ENCODE peak calls at places on chromosome 2, in five cellular contexts. One of them, this sample, is unnamed.

GRCh38 chr2:113061896-113062770 is 3.1 kb downstream of the IL36RN start:
- DNase-seq in thyroid gland: no peak
- DNase-seq in HCT116: no peak
- DNase-seq in CD4-positive, alpha-beta T cell: no peak
- DNase-seq in CD8-positive, alpha-beta T cell: no peak
- DNase-seq in this sample: no peak

GRCh38 chr2:643334-643733 is 33.9 kb downstream of the TMEM18 start:
- DNase-seq in thyroid gland: no peak
- DNase-seq in HCT116: no peak
- DNase-seq in CD4-positive, alpha-beta T cell: no peak
- DNase-seq in CD8-positive, alpha-beta T cell: no peak
- DNase-seq in this sample: no peak

GRCh38 chr2:11828933-11829323 is 82.5 kb downstream of the LPIN1 start:
- DNase-seq in thyroid gland: no peak
- DNase-seq in HCT116: no peak
- DNase-seq in CD4-positive, alpha-beta T cell: no peak
- DNase-seq in CD8-positive, alpha-beta T cell: no peak
- DNase-seq in this sample: no peak

GRCh38 chr2:25340340-25340886 is 1.3 kb downstream of the DNMT3A start:
- DNase-seq in thyroid gland: peak
- DNase-seq in HCT116: no peak
- DNase-seq in CD4-positive, alpha-beta T cell: no peak
- DNase-seq in CD8-positive, alpha-beta T cell: no peak
- DNase-seq in this sample: peak

GRCh38 chr2:33022395-33022985 is 75.7 kb downstream of the LTBP1 start:
- DNase-seq in thyroid gland: no peak
- DNase-seq in HCT116: no peak
- DNase-seq in CD4-positive, alpha-beta T cell: no peak
- DNase-seq in CD8-positive, alpha-beta T cell: no peak
- DNase-seq in this sample: no peak

GRCh38 chr2:215355801-215356200 is 43.9 kb downstream of the ATIC start:
- DNase-seq in thyroid gland: no peak
- DNase-seq in HCT116: no peak
- DNase-seq in CD4-positive, alpha-beta T cell: no peak
- DNase-seq in CD8-positive, alpha-beta T cell: no peak
- DNase-seq in this sample: no peak

GRCh38 chr2:17588031-17588430 is 47.5 kb downstream of the VSNL1 start:
- DNase-seq in thyroid gland: no peak
- DNase-seq in HCT116: no peak
- DNase-seq in CD4-positive, alpha-beta T cell: no peak
- DNase-seq in CD8-positive, alpha-beta T cell: no peak
- DNase-seq in this sample: no peak

GRCh38 chr2:62412347-62412742 is 93.7 kb downstream of the TMEM17 start:
- DNase-seq in thyroid gland: peak
- DNase-seq in HCT116: no peak
- DNase-seq in CD4-positive, alpha-beta T cell: no peak
- DNase-seq in CD8-positive, alpha-beta T cell: no peak
- DNase-seq in this sample: no peak

GRCh38 chr2:122136071-122136470 is 380.6 kb downstream of the TSN start:
- DNase-seq in thyroid gland: no peak
- DNase-seq in HCT116: peak
- DNase-seq in CD4-positive, alpha-beta T cell: no peak
- DNase-seq in CD8-positive, alpha-beta T cell: no peak
- DNase-seq in this sample: peak

GRCh38 chr2:126837926-126838717 is 60.6 kb upstream of the TEX51 start:
- DNase-seq in thyroid gland: no peak
- DNase-seq in HCT116: no peak
- DNase-seq in CD4-positive, alpha-beta T cell: no peak
- DNase-seq in CD8-positive, alpha-beta T cell: no peak
- DNase-seq in this sample: no peak

GRCh38 chr2:236112466-236112865 is 55.7 kb downstream of the GBX2 start:
- DNase-seq in thyroid gland: no peak
- DNase-seq in HCT116: no peak
- DNase-seq in CD4-positive, alpha-beta T cell: no peak
- DNase-seq in CD8-positive, alpha-beta T cell: no peak
- DNase-seq in this sample: no peak

GRCh38 chr2:112640800-112641675 is 4.7 kb upstream of the SLC20A1 start:
- DNase-seq in thyroid gland: no peak
- DNase-seq in HCT116: no peak
- DNase-seq in CD4-positive, alpha-beta T cell: no peak
- DNase-seq in CD8-positive, alpha-beta T cell: no peak
- DNase-seq in this sample: no peak

GRCh38 chr2:117982376-117983033 is 31.4 kb downstream of the CCDC93 start:
- DNase-seq in thyroid gland: no peak
- DNase-seq in HCT116: no peak
- DNase-seq in CD4-positive, alpha-beta T cell: no peak
- DNase-seq in CD8-positive, alpha-beta T cell: no peak
- DNase-seq in this sample: peak

GRCh38 chr2:186636800-186637795 is 47.2 kb downstream of the ITGAV start:
- DNase-seq in thyroid gland: no peak
- DNase-seq in HCT116: no peak
- DNase-seq in CD4-positive, alpha-beta T cell: no peak
- DNase-seq in CD8-positive, alpha-beta T cell: no peak
- DNase-seq in this sample: no peak

GRCh38 chr2:202847693-202848524 is 23.7 kb downstream of the ICA1L start:
- DNase-seq in thyroid gland: no peak
- DNase-seq in HCT116: no peak
- DNase-seq in CD4-positive, alpha-beta T cell: no peak
- DNase-seq in CD8-positive, alpha-beta T cell: no peak
- DNase-seq in this sample: no peak

GRCh38 chr2:105755895-105756294 is 11.2 kb downstream of the NCK2 start:
- DNase-seq in thyroid gland: no peak
- DNase-seq in HCT116: no peak
- DNase-seq in CD4-positive, alpha-beta T cell: peak
- DNase-seq in CD8-positive, alpha-beta T cell: no peak
- DNase-seq in this sample: no peak

GRCh38 chr2:168889635-168890005 is 610 bp downstream of the SPC25 start:
- DNase-seq in thyroid gland: no peak
- DNase-seq in HCT116: no peak
- DNase-seq in CD4-positive, alpha-beta T cell: no peak
- DNase-seq in CD8-positive, alpha-beta T cell: no peak
- DNase-seq in this sample: no peak

GRCh38 chr2:3780477-3781402 is 77.4 kb downstream of the DCDC2C start:
- DNase-seq in thyroid gland: peak
- DNase-seq in HCT116: peak
- DNase-seq in CD4-positive, alpha-beta T cell: peak
- DNase-seq in CD8-positive, alpha-beta T cell: peak
- DNase-seq in this sample: peak

GRCh38 chr2:109666466-109666865 is 52.3 kb downstream of the SOWAHC start:
- DNase-seq in thyroid gland: no peak
- DNase-seq in HCT116: no peak
- DNase-seq in CD4-positive, alpha-beta T cell: no peak
- DNase-seq in CD8-positive, alpha-beta T cell: no peak
- DNase-seq in this sample: no peak

GRCh38 chr2:109660046-109660860 is 46.1 kb downstream of the SOWAHC start:
- DNase-seq in thyroid gland: no peak
- DNase-seq in HCT116: no peak
- DNase-seq in CD4-positive, alpha-beta T cell: no peak
- DNase-seq in CD8-positive, alpha-beta T cell: no peak
- DNase-seq in this sample: no peak

GRCh38 chr2:109662889-109663288 is 48.7 kb downstream of the SOWAHC start:
- DNase-seq in thyroid gland: no peak
- DNase-seq in HCT116: peak
- DNase-seq in CD4-positive, alpha-beta T cell: no peak
- DNase-seq in CD8-positive, alpha-beta T cell: no peak
- DNase-seq in this sample: no peak

GRCh38 chr2:109659356-109660045 is 45.3 kb downstream of the SOWAHC start:
- DNase-seq in thyroid gland: no peak
- DNase-seq in HCT116: no peak
- DNase-seq in CD4-positive, alpha-beta T cell: no peak
- DNase-seq in CD8-positive, alpha-beta T cell: no peak
- DNase-seq in this sample: no peak

GRCh38 chr2:109663721-109664120 is 49.6 kb downstream of the SOWAHC start:
- DNase-seq in thyroid gland: peak
- DNase-seq in HCT116: no peak
- DNase-seq in CD4-positive, alpha-beta T cell: no peak
- DNase-seq in CD8-positive, alpha-beta T cell: no peak
- DNase-seq in this sample: no peak
- H3K27ac ChIP-seq in thyroid gland: no peak
- H3K27ac ChIP-seq in HCT116: no peak
- H3K27ac ChIP-seq in CD4-positive, alpha-beta T cell: no peak
- H3K27ac ChIP-seq in CD8-positive, alpha-beta T cell: no peak
- H3K27ac ChIP-seq in this sample: no peak

GRCh38 chr2:150136407-150136806 is 351.1 kb downstream of the RND3 start:
- DNase-seq in thyroid gland: no peak
- DNase-seq in HCT116: no peak
- DNase-seq in CD4-positive, alpha-beta T cell: no peak
- DNase-seq in CD8-positive, alpha-beta T cell: no peak
- DNase-seq in this sample: no peak
- TF ChIP-seq CTCF in thyroid gland: no peak
- TF ChIP-seq CTCF in HCT116: no peak
- TF ChIP-seq CTCF in CD4-positive, alpha-beta T cell: no peak
- TF ChIP-seq CTCF in CD8-positive, alpha-beta T cell: no peak
- TF ChIP-seq CTCF in this sample: peak

DNA sequence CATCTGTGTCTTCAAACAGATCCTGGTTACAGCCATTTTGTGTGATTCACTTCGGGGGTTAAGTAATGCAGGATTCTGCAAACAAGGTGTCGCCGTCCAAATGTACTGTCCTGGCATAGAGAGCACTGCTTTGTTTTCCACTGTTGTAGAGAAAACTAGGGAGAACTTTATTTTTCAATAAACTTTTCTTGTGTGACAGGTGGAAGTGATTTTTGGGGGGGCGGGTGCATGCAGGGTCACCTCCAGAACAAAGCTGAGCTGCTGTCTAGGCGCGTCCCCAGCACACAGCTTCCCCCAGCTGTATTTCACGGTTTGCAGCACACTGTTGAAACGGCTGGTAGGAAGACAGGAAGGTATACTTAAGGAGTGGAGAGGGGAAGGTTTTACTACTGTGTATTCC is 200.6 kb downstream of the MGAT5 start:
- DNase-seq in thyroid gland: peak
- DNase-seq in HCT116: no peak
- DNase-seq in CD4-positive, alpha-beta T cell: no peak
- DNase-seq in CD8-positive, alpha-beta T cell: no peak
- DNase-seq in this sample: no peak
- H3K27ac ChIP-seq in thyroid gland: peak
- H3K27ac ChIP-seq in HCT116: no peak
- H3K27ac ChIP-seq in CD4-positive, alpha-beta T cell: no peak
- H3K27ac ChIP-seq in CD8-positive, alpha-beta T cell: no peak
- H3K27ac ChIP-seq in this sample: no peak

GRCh38 chr2:72325592-72326422 is 178.1 kb upstream of the CYP26B1 start:
- DNase-seq in thyroid gland: peak
- DNase-seq in HCT116: no peak
- DNase-seq in CD4-positive, alpha-beta T cell: no peak
- DNase-seq in CD8-positive, alpha-beta T cell: no peak
- DNase-seq in this sample: peak
- TF ChIP-seq CTCF in thyroid gland: peak
- TF ChIP-seq CTCF in HCT116: peak
- TF ChIP-seq CTCF in CD4-positive, alpha-beta T cell: no peak
- TF ChIP-seq CTCF in CD8-positive, alpha-beta T cell: no peak
- TF ChIP-seq CTCF in this sample: peak

GRCh38 chr2:71531522-71532047 is 78.2 kb downstream of the DYSF start:
- DNase-seq in thyroid gland: no peak
- DNase-seq in HCT116: peak
- DNase-seq in CD4-positive, alpha-beta T cell: no peak
- DNase-seq in CD8-positive, alpha-beta T cell: no peak
- DNase-seq in this sample: no peak

GRCh38 chr2:71530246-71530986 is 77.1 kb downstream of the DYSF start:
- DNase-seq in thyroid gland: no peak
- DNase-seq in HCT116: peak
- DNase-seq in CD4-positive, alpha-beta T cell: no peak
- DNase-seq in CD8-positive, alpha-beta T cell: no peak
- DNase-seq in this sample: peak

GRCh38 chr2:71534201-71534600 is 80.8 kb downstream of the DYSF start:
- DNase-seq in thyroid gland: no peak
- DNase-seq in HCT116: no peak
- DNase-seq in CD4-positive, alpha-beta T cell: no peak
- DNase-seq in CD8-positive, alpha-beta T cell: no peak
- DNase-seq in this sample: no peak

GRCh38 chr2:71530987-71531332 is 77.6 kb downstream of the DYSF start:
- DNase-seq in thyroid gland: no peak
- DNase-seq in HCT116: no peak
- DNase-seq in CD4-positive, alpha-beta T cell: no peak
- DNase-seq in CD8-positive, alpha-beta T cell: no peak
- DNase-seq in this sample: no peak

GRCh38 chr2:71532327-71532726 is 79.0 kb downstream of the DYSF start:
- DNase-seq in thyroid gland: no peak
- DNase-seq in HCT116: no peak
- DNase-seq in CD4-positive, alpha-beta T cell: no peak
- DNase-seq in CD8-positive, alpha-beta T cell: no peak
- DNase-seq in this sample: no peak
- H3K27ac ChIP-seq in thyroid gland: no peak
- H3K27ac ChIP-seq in HCT116: no peak
- H3K27ac ChIP-seq in CD4-positive, alpha-beta T cell: no peak
- H3K27ac ChIP-seq in CD8-positive, alpha-beta T cell: no peak
- H3K27ac ChIP-seq in this sample: no peak

GRCh38 chr2:214126135-214126534 is 284.7 kb upstream of the VWC2L start:
- DNase-seq in thyroid gland: no peak
- DNase-seq in HCT116: peak
- DNase-seq in CD4-positive, alpha-beta T cell: no peak
- DNase-seq in CD8-positive, alpha-beta T cell: no peak
- DNase-seq in this sample: peak

GRCh38 chr2:214135966-214136365 is 274.9 kb upstream of the VWC2L start:
- DNase-seq in thyroid gland: no peak
- DNase-seq in HCT116: no peak
- DNase-seq in CD4-positive, alpha-beta T cell: no peak
- DNase-seq in CD8-positive, alpha-beta T cell: no peak
- DNase-seq in this sample: no peak

GRCh38 chr2:214128040-214128439 is 282.8 kb upstream of the VWC2L start:
- DNase-seq in thyroid gland: no peak
- DNase-seq in HCT116: no peak
- DNase-seq in CD4-positive, alpha-beta T cell: no peak
- DNase-seq in CD8-positive, alpha-beta T cell: no peak
- DNase-seq in this sample: no peak

GRCh38 chr2:214127178-214127970 is 283.5 kb upstream of the VWC2L start:
- DNase-seq in thyroid gland: no peak
- DNase-seq in HCT116: no peak
- DNase-seq in CD4-positive, alpha-beta T cell: no peak
- DNase-seq in CD8-positive, alpha-beta T cell: no peak
- DNase-seq in this sample: peak

GRCh38 chr2:214130115-214130514 is 280.7 kb upstream of the VWC2L start:
- DNase-seq in thyroid gland: no peak
- DNase-seq in HCT116: no peak
- DNase-seq in CD4-positive, alpha-beta T cell: no peak
- DNase-seq in CD8-positive, alpha-beta T cell: no peak
- DNase-seq in this sample: no peak
- TF ChIP-seq CTCF in thyroid gland: no peak
- TF ChIP-seq CTCF in HCT116: no peak
- TF ChIP-seq CTCF in CD4-positive, alpha-beta T cell: no peak
- TF ChIP-seq CTCF in CD8-positive, alpha-beta T cell: no peak
- TF ChIP-seq CTCF in this sample: no peak

DNA sequence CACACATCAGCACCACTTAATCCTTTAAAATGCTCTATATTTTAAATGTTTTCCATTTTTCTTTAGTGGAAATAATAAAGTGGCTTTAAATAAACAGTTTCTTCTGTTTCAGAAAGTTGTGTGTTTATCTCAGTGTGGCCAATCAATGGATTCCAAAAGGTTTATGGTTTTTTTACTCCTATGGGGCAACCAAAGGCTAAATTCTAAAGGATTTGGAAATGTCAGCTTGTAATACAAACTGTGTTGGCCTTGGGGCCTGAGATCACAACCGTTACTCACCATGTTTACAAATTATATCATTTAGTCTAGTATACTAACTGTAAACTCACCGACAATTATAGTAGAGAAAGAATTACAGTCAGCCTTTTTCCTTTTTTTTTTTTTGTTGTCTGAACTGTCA is 827.2 kb downstream of the EPHA4 start:
- DNase-seq in thyroid gland: no peak
- DNase-seq in HCT116: no peak
- DNase-seq in CD4-positive, alpha-beta T cell: no peak
- DNase-seq in CD8-positive, alpha-beta T cell: no peak
- DNase-seq in this sample: no peak
- H3K27ac ChIP-seq in thyroid gland: no peak
- H3K27ac ChIP-seq in HCT116: no peak
- H3K27ac ChIP-seq in CD4-positive, alpha-beta T cell: no peak
- H3K27ac ChIP-seq in CD8-positive, alpha-beta T cell: no peak
- H3K27ac ChIP-seq in this sample: no peak